ENCODE peak calls at places on chromosomes 2 and 18, in eight cellular contexts. V is activated naive CD4-positive, alpha-beta T cell treated with anti-CD3 and anti-CD28 coated beads for 36 hours; L is activated CD8-positive, alpha-beta memory T cell treated with anti-CD3 and anti-CD28 coated beads for 48 hours; Y is SJSA1; F is NCI-H1092 treated with DMSO at 0.1 percent for 48 hours; G is DMS153; M is LoVo; J is NCI-H82. X is an unnamed sample.
A peak's percentile ranks its signal among the peaks of the same experiment; 100 is the strongest.

GRCh38 chr18:8491516-8491915 is 117.7 kb upstream of the RAB12 start:
- DNase-seq in G (no peak), J (no peak), F (no peak), L (no peak), M (no peak), Y (no peak), V (no peak), X (no peak)

GRCh38 chr2:66579494-66579893 is 144.6 kb downstream of the MEIS1 start:
- DNase-seq in G (no peak), V (no peak), F (no peak), J (no peak), M (no peak), Y (no peak), L (no peak), X (no peak)

GRCh38 chr18:63705401-63705800 is 2.6 kb downstream of the SERPINB11 start:
- DNase-seq in L (no peak), Y (no peak), J (no peak), G (no peak), M (no peak), F (no peak), V (no peak), X (no peak)

GRCh38 chr2:25184254-25184653 is 15.9 kb upstream of the POMC start:
- DNase-seq in M (no peak), J (no peak), F (no peak), G (no peak), L (no peak), Y (no peak), V (no peak), X (no peak)

GRCh38 chr2:125168442-125168841 is 1143.4 kb downstream of the CNTNAP5 start:
- DNase-seq in G (no peak), L (no peak), F (no peak), M (no peak), V (no peak), Y (no peak), J (no peak), X (no peak)

GRCh38 chr2:1647417-1648240 is 96.7 kb downstream of the PXDN start:
- DNase-seq in L (no peak), M (no peak), Y (peak; percentile 37), G (no peak), J (no peak), F (no peak), V (no peak), X (no peak)

GRCh38 chr2:57516740-57517340 is 529.8 kb upstream of the VRK2 start:
- DNase-seq in V (no peak), L (no peak), Y (no peak), J (peak; percentile 68), F (peak; percentile 64), M (peak; percentile 71), G (peak; percentile 68), X (peak; percentile 70)

GRCh38 chr18:77105680-77106079 is 26.9 kb downstream of the MBP start:
- DNase-seq in M (no peak), G (no peak), Y (no peak), V (no peak), J (no peak), F (no peak), L (no peak), X (no peak)

GRCh38 chr18:52907522-52907921 is 567.5 kb downstream of the DCC start:
- DNase-seq in V (no peak), G (no peak), M (no peak), F (no peak), J (no peak), L (no peak), Y (no peak), X (no peak)